ENCODE peak calls at places on chromosome 13, in nine cellular contexts. Y is coronary artery; H is thoracic aorta; L is IMR-90; G is left lung; U is CD4-positive, alpha-beta T cell; D is mammary epithelial cell; J is colonic mucosa; Q is aorta. X is an unnamed sample.

GRCh38 chr13:62278271-62278670 is 862.6 kb upstream of the PCDH20 start:
- DNase-seq in Y (no peak), H (no peak), L (no peak), G (no peak), U (no peak), D (no peak), J (no peak), Q (no peak), X (no peak)

GRCh38 chr13:101308247-101309013 is 107.9 kb downstream of the NALCN start:
- DNase-seq in Y (no peak), H (no peak), L (no peak), G (no peak), U (no peak), D (peak; percentile 42), J (no peak), Q (no peak), X (no peak)

GRCh38 chr13:60441761-60442160 is 44.7 kb downstream of the TDRD3 start:
- DNase-seq in Y (no peak), H (no peak), L (no peak), G (no peak), U (no peak), D (no peak), J (no peak), Q (no peak), X (no peak)

GRCh38 chr13:113495494-113496251 is 5.2 kb upstream of the DCUN1D2 start:
- DNase-seq in Y (no peak), H (no peak), L (peak; percentile 41), G (peak; percentile 68), U (no peak), D (no peak), J (no peak), Q (no peak), X (no peak)

GRCh38 chr13:44715287-44716224 is 139.4 kb upstream of the TSC22D1 start:
- DNase-seq in Y (no peak), H (no peak), L (no peak), G (no peak), U (no peak), D (no peak), J (no peak), Q (no peak), X (no peak)

GRCh38 chr13:85277753-85278152 is 521.5 kb downstream of the SLITRK6 start:
- DNase-seq in Y (no peak), H (no peak), L (peak; percentile 21), G (no peak), U (no peak), D (no peak), J (no peak), Q (no peak), X (no peak)

GRCh38 chr13:35865341-35866240 is 265.6 kb downstream of the DCLK1 start:
- DNase-seq in Y (no peak), H (no peak), L (no peak), G (no peak), U (no peak), D (peak; percentile 17), J (no peak), Q (no peak), X (no peak)

GRCh38 chr13:44165172-44165894 is 208.3 kb upstream of the SERP2 start:
- DNase-seq in Y (no peak), H (no peak), L (no peak), G (no peak), U (no peak), D (no peak), J (no peak), Q (no peak), X (no peak)

GRCh38 chr13:95676100-95676774 is 702 bp upstream of the DNAJC3 start:
- DNase-seq in Y (no peak), H (no peak), L (peak; percentile 39), G (peak; percentile 57), U (peak; percentile 11), D (peak; percentile 66), J (peak; percentile 33), Q (no peak), X (no peak)

GRCh38 chr13:107157272-107157671 is 589.3 kb upstream of the ARGLU1 start:
- DNase-seq in Y (no peak), H (no peak), L (peak; percentile 1), G (no peak), U (no peak), D (no peak), J (no peak), Q (no peak), X (no peak)

GRCh38 chr13:59842507-59842906 is 321.2 kb downstream of the DIAPH3 start:
- DNase-seq in Y (no peak), H (no peak), L (peak; percentile 35), G (no peak), U (no peak), D (no peak), J (no peak), Q (no peak), X (no peak)

GRCh38 chr13:43472980-43473379 is 313.8 kb downstream of the ENOX1 start:
- DNase-seq in Y (no peak), H (no peak), L (no peak), G (no peak), U (no peak), D (no peak), J (no peak), Q (no peak), X (no peak)

GRCh38 chr13:52845334-52845761 is 3.1 kb downstream of the PCDH8 start:
- DNase-seq in Y (no peak), H (no peak), L (no peak), G (no peak), U (no peak), D (no peak), J (no peak), Q (no peak), X (no peak)

GRCh38 chr13:49304763-49305695 is 57.3 kb downstream of the CDADC1 start:
- DNase-seq in Y (no peak), H (no peak), L (no peak), G (no peak), U (no peak), D (no peak), J (no peak), Q (no peak), X (no peak)

GRCh38 chr13:77898097-77898496 is 20.5 kb downstream of the EDNRB start:
- DNase-seq in Y (no peak), H (no peak), L (peak; percentile 16), G (no peak), U (no peak), D (no peak), J (no peak), Q (no peak), X (no peak)

GRCh38 chr13:49303533-49304252 is 56.0 kb downstream of the CDADC1 start:
- DNase-seq in Y (no peak), H (no peak), L (no peak), G (no peak), U (no peak), D (peak; percentile 24), J (no peak), Q (no peak), X (no peak)

GRCh38 chr13:42876270-42876714 is 94.9 kb downstream of the FAM216B start:
- DNase-seq in Y (no peak), H (no peak), L (no peak), G (no peak), U (no peak), D (peak; percentile 12), J (no peak), Q (no peak), X (no peak)

GRCh38 chr13:23658929-23659541 is 88.8 kb downstream of the TNFRSF19 start:
- DNase-seq in Y (no peak), H (no peak), L (no peak), G (no peak), U (no peak), D (no peak), J (no peak), Q (no peak), X (no peak)

GRCh38 chr13:111459803-111460547 is 139.5 kb downstream of the TEX29 start:
- DNase-seq in Y (peak; percentile 41), H (no peak), L (no peak), G (no peak), U (no peak), D (no peak), J (no peak), Q (no peak), X (no peak)

GRCh38 chr13:111460548-111461444 is 140.4 kb downstream of the TEX29 start:
- DNase-seq in Y (peak; percentile 47), H (no peak), L (peak; percentile 47), G (no peak), U (no peak), D (peak; percentile 19), J (no peak), Q (no peak), X (peak; percentile 5)

GRCh38 chr13:111462221-111462764 is 141.9 kb downstream of the TEX29 start:
- DNase-seq in Y (peak; percentile 31), H (no peak), L (no peak), G (no peak), U (no peak), D (no peak), J (no peak), Q (no peak), X (no peak)

GRCh38 chr13:111461445-111462149 is 141.2 kb downstream of the TEX29 start:
- DNase-seq in Y (peak; percentile 55), H (no peak), L (no peak), G (no peak), U (no peak), D (no peak), J (no peak), Q (no peak), X (no peak)

GRCh38 chr13:111462944-111463343 is 142.5 kb downstream of the TEX29 start:
- DNase-seq in Y (no peak), H (no peak), L (no peak), G (no peak), U (no peak), D (no peak), J (no peak), Q (no peak), X (no peak)
- H3K27ac ChIP-seq in Y (no peak overlapping the region), H (no peak overlapping the region), L (no peak overlapping the region), G (no peak overlapping the region), U (no peak overlapping the region), D (no peak overlapping the region), J (no peak overlapping the region), Q (no peak overlapping the region), X (no peak overlapping the region)

GRCh38 chr13:46404732-46405097 is 17.7 kb upstream of the RUBCNL start:
- DNase-seq in Y (no peak), H (no peak), L (no peak), G (no peak), U (no peak), D (no peak), J (no peak), Q (no peak), X (no peak)
- H3K27ac ChIP-seq in Y (peak overlapping the region; percentile 40), H (no peak overlapping the region), L (no peak overlapping the region), G (peak overlapping the region; percentile 71), U (no peak overlapping the region), D (no peak overlapping the region), J (no peak overlapping the region), Q (no peak overlapping the region), X (no peak overlapping the region)

GRCh38 chr13:71935166-71935840 is 68.3 kb upstream of the DACH1 start:
- DNase-seq in Y (no peak), H (no peak), L (no peak), G (no peak), U (no peak), D (peak; percentile 78), J (no peak), Q (no peak), X (peak; percentile 69)
- H3K27ac ChIP-seq in Y (no peak overlapping the region), H (no peak overlapping the region), L (no peak overlapping the region), G (no peak overlapping the region), U (no peak overlapping the region), D (peak overlapping the region; percentile 50), J (no peak overlapping the region), Q (no peak overlapping the region), X (peak overlapping the region; percentile 87)

DNA sequence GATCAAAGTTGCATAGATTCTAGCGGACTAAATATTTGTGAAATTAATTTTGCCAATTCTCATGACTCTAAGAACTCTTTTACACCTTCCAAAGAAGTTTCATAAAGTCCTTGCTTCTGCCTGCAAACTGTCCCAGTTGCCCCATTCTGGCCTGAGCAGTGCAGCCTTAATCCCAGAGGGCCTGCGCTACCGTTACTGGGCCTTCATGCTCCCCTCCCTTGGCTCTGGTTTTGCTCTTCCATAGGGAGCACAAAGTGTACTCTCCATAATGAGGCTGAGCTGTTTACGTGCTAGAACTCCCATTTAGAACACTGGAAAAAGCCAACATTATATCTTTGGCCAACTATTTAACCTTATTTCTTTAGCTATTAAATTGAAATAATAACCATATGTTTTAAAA is 2.1 kb downstream of the MTIF3 start:
- DNase-seq in Y (no peak), H (no peak), L (no peak), G (no peak), U (no peak), D (no peak), J (no peak), Q (no peak), X (no peak)
- H3K27ac ChIP-seq in Y (no peak overlapping the region), H (no peak overlapping the region), L (no peak overlapping the region), G (no peak overlapping the region), U (peak overlapping the region; percentile 50), D (no peak overlapping the region), J (no peak overlapping the region), Q (no peak overlapping the region), X (no peak overlapping the region)

X was measured in epithelial cell of prostate.